ENCODE peak calls at places on chromosome 5, in four cellular contexts. One of them, this sample, is unnamed.

GRCh38 chr5:81749562-81750307 is 1.2 kb downstream of the SSBP2 start:
- DNase-seq in left ventricle myocardium inferior: peak; percentile 27
- DNase-seq in lung: peak; percentile 30
- DNase-seq in GM12878: peak; percentile 69
- DNase-seq in this sample: peak; percentile 60

GRCh38 chr5:2563046-2563445 is 188.4 kb downstream of the IRX2 start:
- DNase-seq in lung: no peak
- DNase-seq in GM12878: no peak
- DNase-seq in left ventricle myocardium inferior: no peak
- DNase-seq in this sample: no peak

GRCh38 chr5:66841264-66841663 is 245.1 kb downstream of the MAST4 start:
- DNase-seq in lung: no peak
- DNase-seq in left ventricle myocardium inferior: no peak
- DNase-seq in GM12878: no peak
- DNase-seq in this sample: no peak

GRCh38 chr5:89556215-89557009 is 673.4 kb upstream of the MEF2C start:
- DNase-seq in left ventricle myocardium inferior: no peak
- DNase-seq in GM12878: no peak
- DNase-seq in lung: no peak
- DNase-seq in this sample: no peak

GRCh38 chr5:169850407-169850806 is 129.9 kb downstream of the INSYN2B start:
- DNase-seq in lung: no peak
- DNase-seq in left ventricle myocardium inferior: no peak
- DNase-seq in GM12878: no peak
- DNase-seq in this sample: no peak

GRCh38 chr5:176608937-176609723 is 826 bp downstream of the GPRIN1 start:
- DNase-seq in left ventricle myocardium inferior: no peak
- DNase-seq in GM12878: no peak
- DNase-seq in lung: no peak
- DNase-seq in this sample: no peak

GRCh38 chr5:131825404-131826013 is 28.7 kb upstream of the FNIP1 start:
- DNase-seq in lung: no peak
- DNase-seq in GM12878: peak; percentile 31
- DNase-seq in left ventricle myocardium inferior: no peak
- DNase-seq in this sample: no peak

GRCh38 chr5:59001154-59001553 is 418.3 kb downstream of the RAB3C start:
- DNase-seq in GM12878: no peak
- DNase-seq in lung: no peak
- DNase-seq in left ventricle myocardium inferior: no peak
- DNase-seq in this sample: no peak

GRCh38 chr5:74543162-74543995 is 97.1 kb downstream of the ENC1 start:
- DNase-seq in GM12878: no peak
- DNase-seq in lung: no peak
- DNase-seq in left ventricle myocardium inferior: no peak
- DNase-seq in this sample: peak; percentile 35

GRCh38 chr5:151285683-151286082 is 17.9 kb downstream of the SLC36A3 start:
- DNase-seq in GM12878: no peak
- DNase-seq in lung: no peak
- DNase-seq in left ventricle myocardium inferior: no peak
- DNase-seq in this sample: no peak

GRCh38 chr5:68180286-68181038 is 35.1 kb upstream of the PIK3R1 start:
- DNase-seq in left ventricle myocardium inferior: no peak
- DNase-seq in lung: no peak
- DNase-seq in GM12878: no peak
- DNase-seq in this sample: no peak

GRCh38 chr5:14873790-14874189 is 2.2 kb upstream of the ANKH start:
- DNase-seq in left ventricle myocardium inferior: no peak
- DNase-seq in GM12878: no peak
- DNase-seq in lung: no peak
- DNase-seq in this sample: no peak

GRCh38 chr5:107820339-107820880 is 149.7 kb upstream of the EFNA5 start:
- DNase-seq in lung: no peak
- DNase-seq in GM12878: no peak
- DNase-seq in left ventricle myocardium inferior: no peak
- DNase-seq in this sample: no peak

GRCh38 chr5:132489871-132490483 is 596 bp downstream of the IRF1 start:
- DNase-seq in left ventricle myocardium inferior: peak; percentile 66
- DNase-seq in lung: peak; percentile 58
- DNase-seq in GM12878: no peak
- DNase-seq in this sample: peak; percentile 78

GRCh38 chr5:141871870-141872269 is 6.3 kb downstream of the PCDH1 start:
- DNase-seq in left ventricle myocardium inferior: no peak
- DNase-seq in lung: no peak
- DNase-seq in GM12878: no peak
- DNase-seq in this sample: no peak

GRCh38 chr5:56168066-56168478 is 65.1 kb downstream of the ANKRD55 start:
- DNase-seq in left ventricle myocardium inferior: no peak
- DNase-seq in lung: no peak
- DNase-seq in GM12878: no peak
- DNase-seq in this sample: no peak

GRCh38 chr5:83583859-83584258 is 112.3 kb downstream of the VCAN start:
- DNase-seq in lung: no peak
- DNase-seq in left ventricle myocardium inferior: no peak
- DNase-seq in GM12878: no peak
- DNase-seq in this sample: no peak

GRCh38 chr5:135944967-135945560 is 9.7 kb downstream of the LECT2 start:
- DNase-seq in left ventricle myocardium inferior: no peak
- DNase-seq in GM12878: no peak
- DNase-seq in lung: peak; percentile 63
- DNase-seq in this sample: no peak

GRCh38 chr5:144189800-144190429 is 19.2 kb downstream of the KCTD16 start:
- DNase-seq in GM12878: peak; percentile 76
- DNase-seq in left ventricle myocardium inferior: no peak
- DNase-seq in lung: peak; percentile 32
- DNase-seq in this sample: no peak

GRCh38 chr5:64874753-64875152 is 106.0 kb downstream of the CWC27 start:
- DNase-seq in GM12878: no peak
- DNase-seq in lung: no peak
- DNase-seq in left ventricle myocardium inferior: no peak
- DNase-seq in this sample: no peak

GRCh38 chr5:50752800-50753199 is 86.4 kb downstream of the PARP8 start:
- DNase-seq in GM12878: no peak
- DNase-seq in lung: no peak
- DNase-seq in left ventricle myocardium inferior: no peak
- DNase-seq in this sample: no peak

GRCh38 chr5:167463939-167464338 is 827.5 kb upstream of the WWC1 start:
- DNase-seq in GM12878: no peak
- DNase-seq in lung: no peak
- DNase-seq in left ventricle myocardium inferior: no peak
- DNase-seq in this sample: no peak
- H3K4me1 ChIP-seq in GM12878: no peaks in the 10 kb centered on the region
- H3K4me1 ChIP-seq in lung: no peaks in the 10 kb centered on the region
- H3K4me1 ChIP-seq in left ventricle myocardium inferior: no peaks in the 10 kb centered on the region
- H3K4me1 ChIP-seq in this sample: no peaks in the 10 kb centered on the region

GRCh38 chr5:159061834-159062530 is 37.7 kb downstream of the EBF1 start:
- DNase-seq in GM12878: no peak
- DNase-seq in left ventricle myocardium inferior: no peak
- DNase-seq in lung: no peak
- DNase-seq in this sample: no peak
- H3K4me1 ChIP-seq in GM12878: peaks cover 12% of the 10 kb centered on the region
- H3K4me1 ChIP-seq in left ventricle myocardium inferior: peaks cover 50% of the 10 kb centered on the region
- H3K4me1 ChIP-seq in lung: peaks cover 7% of the 10 kb centered on the region
- H3K4me1 ChIP-seq in this sample: no peaks in the 10 kb centered on the region

GRCh38 chr5:157068339-157068738 is 9.4 kb upstream of the HAVCR1 start:
- DNase-seq in left ventricle myocardium inferior: no peak
- DNase-seq in lung: no peak
- DNase-seq in GM12878: no peak
- DNase-seq in this sample: no peak

GRCh38 chr5:157066080-157066479 is 7.2 kb upstream of the HAVCR1 start:
- DNase-seq in GM12878: no peak
- DNase-seq in left ventricle myocardium inferior: no peak
- DNase-seq in lung: no peak
- DNase-seq in this sample: no peak

GRCh38 chr5:157066950-157067349 is 8.0 kb upstream of the HAVCR1 start:
- DNase-seq in GM12878: no peak
- DNase-seq in lung: no peak
- DNase-seq in left ventricle myocardium inferior: no peak
- DNase-seq in this sample: no peak

GRCh38 chr5:157069949-157070348 is 11.0 kb upstream of the HAVCR1 start:
- DNase-seq in lung: no peak
- DNase-seq in left ventricle myocardium inferior: no peak
- DNase-seq in GM12878: no peak
- DNase-seq in this sample: no peak

DNA sequence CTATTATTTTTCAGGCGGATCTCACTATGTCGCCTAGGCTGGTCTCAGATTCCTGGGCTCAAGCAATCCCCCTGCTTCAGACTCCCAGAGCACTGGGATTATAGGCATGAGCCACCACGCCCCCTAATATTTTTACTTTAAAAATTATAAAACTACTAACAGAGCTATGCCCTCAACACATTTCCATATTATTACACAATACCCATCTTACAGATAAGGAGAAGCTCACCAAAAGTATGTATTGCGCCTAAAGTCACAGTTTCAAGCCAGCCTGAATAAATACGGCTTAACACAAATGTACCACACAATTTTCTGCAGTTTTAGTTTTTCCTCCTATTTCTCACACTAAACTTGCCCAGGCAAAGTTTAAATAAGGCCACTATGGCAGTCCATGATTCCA is 9.9 kb upstream of the HAVCR1 start:
- DNase-seq in lung: no peak
- DNase-seq in left ventricle myocardium inferior: no peak
- DNase-seq in GM12878: no peak
- DNase-seq in this sample: no peak
- H3K4me1 ChIP-seq in lung: no peaks in the 10 kb centered on the region
- H3K4me1 ChIP-seq in left ventricle myocardium inferior: no peaks in the 10 kb centered on the region
- H3K4me1 ChIP-seq in GM12878: no peaks in the 10 kb centered on the region
- H3K4me1 ChIP-seq in this sample: no peaks in the 10 kb centered on the region

GRCh38 chr5:53333160-53333559 is 147.3 kb upstream of the FST start:
- DNase-seq in left ventricle myocardium inferior: no peak
- DNase-seq in lung: no peak
- DNase-seq in GM12878: no peak
- DNase-seq in this sample: no peak
- H3K4me1 ChIP-seq in left ventricle myocardium inferior: no peaks in the 10 kb centered on the region
- H3K4me1 ChIP-seq in lung: no peaks in the 10 kb centered on the region
- H3K4me1 ChIP-seq in GM12878: no peaks in the 10 kb centered on the region
- H3K4me1 ChIP-seq in this sample: no peaks in the 10 kb centered on the region

DNA sequence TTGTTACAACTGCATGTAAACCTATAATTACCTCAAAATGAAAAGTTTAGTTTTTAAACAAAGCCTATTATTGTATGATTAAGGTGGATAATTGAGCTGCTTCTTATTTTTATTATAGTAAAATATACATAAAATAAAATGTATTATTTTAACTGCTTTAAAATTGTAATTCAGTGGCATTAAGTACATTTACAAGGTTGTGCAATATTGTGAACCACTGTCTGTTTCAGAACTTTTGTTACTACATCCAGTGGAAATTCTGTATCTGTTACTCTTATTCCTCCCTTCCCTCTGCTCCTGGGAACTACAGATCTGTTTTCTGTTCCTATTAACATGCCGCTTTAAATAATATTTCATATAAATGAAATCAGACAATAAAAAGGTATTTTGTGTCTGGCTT is 37.1 kb downstream of the ITGA1 start:
- DNase-seq in GM12878: no peak
- DNase-seq in lung: no peak
- DNase-seq in left ventricle myocardium inferior: no peak
- DNase-seq in this sample: no peak
- H3K4me1 ChIP-seq in GM12878: no peaks in the 10 kb centered on the region
- H3K4me1 ChIP-seq in lung: peaks cover 4% of the 10 kb centered on the region
- H3K4me1 ChIP-seq in left ventricle myocardium inferior: peaks cover 26% of the 10 kb centered on the region
- H3K4me1 ChIP-seq in this sample: peaks cover 13% of the 10 kb centered on the region

GRCh38 chr5:139665626-139666025 is 17.5 kb downstream of the CXXC5 start:
- DNase-seq in left ventricle myocardium inferior: no peak
- DNase-seq in GM12878: no peak
- DNase-seq in lung: no peak
- DNase-seq in this sample: no peak
- H3K4me1 ChIP-seq in left ventricle myocardium inferior: peaks cover 96% of the 10 kb centered on the region
- H3K4me1 ChIP-seq in GM12878: peaks cover 79% of the 10 kb centered on the region
- H3K4me1 ChIP-seq in lung: peaks cover 6% of the 10 kb centered on the region
- H3K4me1 ChIP-seq in this sample: peaks cover 97% of the 10 kb centered on the region

DNA sequence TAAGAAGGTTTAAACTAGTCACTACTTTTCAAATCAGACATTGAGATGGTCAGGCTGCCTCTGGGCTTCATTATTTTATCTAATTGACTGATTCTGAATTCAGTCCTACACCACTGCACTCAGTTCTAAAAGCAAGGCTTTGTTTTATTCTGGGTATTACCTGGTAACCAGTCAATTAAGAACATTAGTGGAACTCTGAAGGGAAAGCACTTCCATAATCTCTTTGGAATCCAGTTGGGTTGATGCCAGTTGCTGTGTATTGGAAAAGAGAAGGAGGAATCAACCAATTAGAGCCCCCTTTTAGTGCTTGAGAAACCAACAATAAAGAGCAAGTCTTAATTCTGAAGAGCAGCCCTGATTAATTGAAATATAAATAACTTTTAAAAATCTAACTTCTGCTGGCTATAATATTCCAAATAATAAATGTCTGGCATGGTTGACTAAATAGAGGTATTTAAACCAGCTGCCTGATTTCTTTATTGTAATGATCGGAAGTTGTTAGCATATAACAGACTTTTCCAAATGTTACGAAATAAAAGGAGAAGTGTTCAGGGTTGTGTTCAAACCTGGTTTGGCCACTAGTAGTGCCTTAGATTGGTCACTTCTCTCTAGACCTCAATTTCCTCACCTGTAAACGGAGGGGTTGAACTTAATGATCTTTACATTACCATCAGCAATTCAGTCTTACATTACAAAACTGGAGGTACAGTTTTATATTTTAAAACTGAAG is 32.0 kb downstream of the CPEB4 start:
- DNase-seq in GM12878: no peak
- DNase-seq in left ventricle myocardium inferior: no peak
- DNase-seq in lung: no peak
- DNase-seq in this sample: no peak
- H3K4me1 ChIP-seq in GM12878: peaks cover 25% of the 10 kb centered on the region
- H3K4me1 ChIP-seq in left ventricle myocardium inferior: peaks cover 99% of the 10 kb centered on the region
- H3K4me1 ChIP-seq in lung: peaks cover 29% of the 10 kb centered on the region
- H3K4me1 ChIP-seq in this sample: peaks cover 86% of the 10 kb centered on the region

GRCh38 chr5:78751872-78752271 is 103.3 kb upstream of the LHFPL2 start:
- DNase-seq in GM12878: no peak
- DNase-seq in left ventricle myocardium inferior: no peak
- DNase-seq in lung: no peak
- DNase-seq in this sample: no peak

GRCh38 chr5:78755822-78756429 is 107.4 kb upstream of the LHFPL2 start:
- DNase-seq in lung: no peak
- DNase-seq in left ventricle myocardium inferior: no peak
- DNase-seq in GM12878: no peak
- DNase-seq in this sample: no peak

GRCh38 chr5:78753093-78753531 is 104.5 kb upstream of the LHFPL2 start:
- DNase-seq in left ventricle myocardium inferior: no peak
- DNase-seq in GM12878: no peak
- DNase-seq in lung: no peak
- DNase-seq in this sample: no peak

GRCh38 chr5:78756853-78757252 is 108.3 kb upstream of the LHFPL2 start:
- DNase-seq in left ventricle myocardium inferior: no peak
- DNase-seq in GM12878: no peak
- DNase-seq in lung: no peak
- DNase-seq in this sample: no peak

GRCh38 chr5:78754655-78755054 is 106.1 kb upstream of the LHFPL2 start:
- DNase-seq in left ventricle myocardium inferior: no peak
- DNase-seq in GM12878: no peak
- DNase-seq in lung: no peak
- DNase-seq in this sample: no peak
- H3K4me1 ChIP-seq in left ventricle myocardium inferior: no peaks in the 10 kb centered on the region
- H3K4me1 ChIP-seq in GM12878: peaks cover 48% of the 10 kb centered on the region
- H3K4me1 ChIP-seq in lung: no peaks in the 10 kb centered on the region
- H3K4me1 ChIP-seq in this sample: no peaks in the 10 kb centered on the region

GRCh38 chr5:134545070-134545868 is 19.8 kb downstream of the JADE2 start:
- DNase-seq in lung: no peak
- DNase-seq in left ventricle myocardium inferior: peak; percentile 79
- DNase-seq in GM12878: no peak
- DNase-seq in this sample: peak; percentile 88
- H3K4me1 ChIP-seq in lung: peaks cover 5% of the 10 kb centered on the region
- H3K4me1 ChIP-seq in left ventricle myocardium inferior: peaks cover 86% of the 10 kb centered on the region
- H3K4me1 ChIP-seq in GM12878: peaks cover 77% of the 10 kb centered on the region
- H3K4me1 ChIP-seq in this sample: peaks cover 25% of the 10 kb centered on the region

This sample was measured in psoas muscle.